ENCODE peak calls at places on chromosomes 16 and 17, in five cellular contexts. P is IMR-90, V is mesendoderm, N is AG08395, L is NCI-H1092. W is an unnamed sample.

GRCh38 chr17:69084911-69085310 is 24.2 kb upstream of the ABCA9 start:
- DNase-seq in P (no peak), V (peak; percentile 84), N (no peak), L (no peak), W (no peak)

GRCh38 chr16:24508614-24509013 is 30.8 kb upstream of the RBBP6 start:
- DNase-seq in P (peak; percentile 79), V (peak; percentile 45), N (peak; percentile 76), L (no peak), W (peak; percentile 70)

GRCh38 chr17:73211745-73212144 is 18.9 kb downstream of the COG1 start:
- DNase-seq in P (no peak), V (no peak), N (no peak), L (no peak), W (no peak)

GRCh38 chr17:43398724-43399595 is at the start of gene ARL4D:
- DNase-seq in P (peak; percentile 70), V (peak; percentile 89), N (peak; percentile 78), L (peak; percentile 81), W (peak; percentile 64)

GRCh38 chr16:83085660-83086059 is 458.9 kb downstream of the CDH13 start:
- DNase-seq in P (no peak), V (no peak), N (no peak), L (no peak), W (no peak)

GRCh38 chr17:78131172-78132085 is 858 bp downstream of the TMC8 start:
- DNase-seq in P (no peak), V (no peak), N (no peak), L (no peak), W (no peak)

GRCh38 chr16:53872248-53873221 is 168.6 kb downstream of the FTO start:
- DNase-seq in P (peak; percentile 93), V (no peak), N (peak; percentile 83), L (no peak), W (peak; percentile 65)

GRCh38 chr17:69417545-69418483 is 3.3 kb downstream of the MAP2K6 start:
- DNase-seq in P (no peak), V (no peak), N (no peak), L (no peak), W (no peak)

GRCh38 chr17:1095853-1096675 is 83.7 kb downstream of the ABR start:
- DNase-seq in P (no peak), V (no peak), N (no peak), L (no peak), W (no peak)

GRCh38 chr17:8176998-8177731 is 985 bp upstream of the TMEM107 start:
- DNase-seq in P (no peak), V (peak; percentile 19), N (no peak), L (no peak), W (no peak)

GRCh38 chr17:69448431-69449102 is 34.1 kb downstream of the MAP2K6 start:
- DNase-seq in P (no peak), V (peak; percentile 98), N (no peak), L (peak; percentile 20), W (no peak)

GRCh38 chr17:45425125-45425983 is 7.3 kb downstream of the ARHGAP27 start:
- DNase-seq in P (peak; percentile 74), V (peak; percentile 98), N (peak; percentile 63), L (no peak), W (peak; percentile 37)

GRCh38 chr16:19700319-19700781 is 17.7 kb downstream of the KNOP1 start:
- DNase-seq in P (peak; percentile 70), V (no peak), N (no peak), L (peak; percentile 15), W (peak; percentile 66)

GRCh38 chr17:41666336-41666680 is 22.4 kb upstream of the EIF1 start:
- DNase-seq in P (peak; percentile 78), V (peak; percentile 43), N (no peak), L (peak; percentile 68), W (peak; percentile 53)

GRCh38 chr16:71547168-71547567 is 20.9 kb downstream of the CHST4 start:
- DNase-seq in P (no peak), V (no peak), N (no peak), L (no peak), W (no peak)

W was measured in brain microvascular endothelial cell.